ENCODE peak calls at places on chromosome 19, in five cellular contexts. H is IMR-90, D is activated B cell treated with CpG ODN at 0.5 μM for 24 hours, C is sigmoid colon, U is fibroblast of pulmonary artery. X is an unnamed sample.

GRCh38 chr19:2478756-2479555 is 3.0 kb downstream of the GADD45B start:
- DNase-seq in H (peak; percentile 76), D (peak; percentile 61), C (peak; percentile 95), U (peak; percentile 82), X (no peak)

GRCh38 chr19:9914315-9915207 is 21.8 kb downstream of the OLFM2 start:
- DNase-seq in H (peak; percentile 77), D (peak; percentile 35), C (peak; percentile 71), U (peak; percentile 78), X (peak; percentile 73)

GRCh38 chr19:14718522-14719113 is 28.8 kb downstream of the ZNF333 start:
- DNase-seq in H (no peak), D (no peak), C (no peak), U (peak; percentile 2), X (no peak)

GRCh38 chr19:36121486-36122124 is 6.3 kb downstream of the TBCB start:
- DNase-seq in H (no peak), D (no peak), C (no peak), U (no peak), X (no peak)

GRCh38 chr19:5677597-5677996 is 2.7 kb downstream of the MICOS13 start:
- DNase-seq in H (no peak), D (no peak), C (no peak), U (no peak), X (no peak)

GRCh38 chr19:6055013-6055795 is 55.1 kb downstream of the RFX2 start:
- DNase-seq in H (no peak), D (no peak), C (no peak), U (no peak), X (no peak)

GRCh38 chr19:36115453-36116343 is at the start of gene TBCB:
- DNase-seq in H (peak; percentile 28), D (no peak), C (peak; percentile 92), U (peak; percentile 25), X (peak; percentile 22)

GRCh38 chr19:7337380-7338194 is 11.2 kb upstream of the ARHGEF18 start:
- DNase-seq in H (no peak), D (peak; percentile 66), C (peak; percentile 64), U (no peak), X (no peak)

GRCh38 chr19:39401549-39402416 is 4.9 kb upstream of the ZFP36 start:
- DNase-seq in H (peak; percentile 89), D (peak; percentile 45), C (peak; percentile 85), U (peak; percentile 70), X (no peak)

GRCh38 chr19:55005684-55006488 is 32.2 kb downstream of the GP6 start:
- DNase-seq in H (no peak), D (peak; percentile 18), C (no peak), U (no peak), X (no peak)

GRCh38 chr19:1853295-1854031 is 5.2 kb upstream of the REXO1 start:
- DNase-seq in H (peak; percentile 68), D (peak; percentile 82), C (peak; percentile 86), U (peak; percentile 79), X (peak; percentile 62)

GRCh38 chr19:6271721-6272410 is 7.9 kb downstream of the MLLT1 start:
- DNase-seq in H (peak; percentile 74), D (no peak), C (peak; percentile 97), U (peak; percentile 92), X (no peak)

GRCh38 chr19:49347835-49348234 is 12.6 kb downstream of the CD37 start:
- DNase-seq in H (peak; percentile 82), D (no peak), C (no peak), U (peak; percentile 62), X (no peak)

GRCh38 chr19:47240996-47241918 is 10.3 kb upstream of the BBC3 start:
- DNase-seq in H (peak; percentile 79), D (peak; percentile 66), C (peak; percentile 86), U (peak; percentile 80), X (peak; percentile 71)

GRCh38 chr19:47241919-47242644 is 11.1 kb upstream of the BBC3 start:
- DNase-seq in H (no peak), D (no peak), C (no peak), U (no peak), X (no peak)

GRCh38 chr19:47240561-47240960 is 9.6 kb upstream of the BBC3 start:
- DNase-seq in H (no peak), D (no peak), C (no peak), U (no peak), X (no peak)

GRCh38 chr19:47239610-47240296 is 8.8 kb upstream of the BBC3 start:
- DNase-seq in H (peak; percentile 47), D (peak; percentile 55), C (peak; percentile 87), U (peak; percentile 55), X (peak; percentile 34)

DNA sequence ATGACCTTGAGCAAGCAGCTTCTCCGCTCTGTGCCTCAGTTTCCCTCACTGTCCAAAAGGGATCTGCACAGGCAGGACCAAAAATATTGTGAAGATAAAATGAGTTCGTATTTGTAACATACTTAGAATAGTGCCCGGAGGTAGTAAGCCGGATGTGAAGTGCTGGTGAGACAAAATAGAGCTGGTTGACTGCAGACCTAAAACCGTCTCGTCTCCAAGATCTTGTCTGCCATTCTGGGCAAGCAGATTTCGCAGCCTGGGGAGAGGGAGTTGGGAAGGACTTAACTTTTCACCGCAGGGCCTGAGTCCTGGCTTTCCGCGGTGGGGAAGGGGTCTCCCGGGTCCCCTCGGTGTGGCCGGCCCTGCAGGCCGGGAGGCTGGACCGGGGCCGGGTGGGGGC is 8.2 kb upstream of the BBC3 start:
- DNase-seq in H (no peak), D (no peak), C (no peak), U (no peak), X (no peak)
- TF ChIP-seq CTCF in H (no peak), D (no peak), C (no peak), U (no peak), X (no peak)

DNA sequence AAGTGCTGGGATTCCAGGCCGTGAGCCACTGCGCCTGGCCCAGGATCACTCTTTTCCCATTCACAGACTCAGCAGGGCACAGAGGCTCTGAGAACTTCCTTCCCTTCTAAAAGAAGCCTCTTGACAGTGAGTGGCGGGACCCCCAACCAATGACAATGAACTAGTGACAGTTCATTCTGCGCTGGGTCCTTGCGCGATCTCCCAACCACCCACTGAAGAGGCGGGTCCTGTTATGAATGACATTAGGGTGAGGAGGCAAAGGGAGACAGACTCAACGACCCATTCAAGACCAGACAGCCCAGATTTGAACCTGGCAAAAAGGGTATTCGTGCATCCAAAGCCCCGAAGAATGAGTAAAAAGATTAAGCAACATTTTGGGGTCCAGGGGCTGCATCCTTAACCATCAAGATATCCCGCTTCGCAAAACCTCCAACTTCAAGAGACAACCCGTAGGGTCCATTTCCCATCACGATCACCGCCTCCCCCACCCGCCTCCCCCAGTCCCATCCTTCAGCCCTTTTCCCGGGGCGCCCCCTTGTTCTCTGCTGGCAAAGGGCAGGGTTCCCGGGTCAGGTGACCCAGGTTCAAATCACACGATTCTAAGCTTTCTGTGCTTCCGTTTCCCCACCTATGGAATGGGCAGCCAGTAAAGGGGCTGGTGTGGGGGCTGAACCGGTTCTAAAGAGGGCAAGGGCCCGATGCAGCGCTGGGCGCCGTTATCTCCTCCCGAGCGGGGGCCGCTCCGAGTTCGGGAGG is 719 bp downstream of the SUGP2 start:
- DNase-seq in H (peak; percentile 95), D (peak; percentile 56), C (peak; percentile 91), U (peak; percentile 95), X (peak; percentile 66)
- TF ChIP-seq CTCF in H (no peak), D (no peak), C (no peak), U (no peak), X (no peak)

GRCh38 chr19:10924597-10924996 is 3.8 kb downstream of the YIPF2 start:
- DNase-seq in H (no peak), D (no peak), C (no peak), U (no peak), X (no peak)

GRCh38 chr19:10928563-10929401 is at the start of the genes TIMM29 and YIPF2:
- DNase-seq in H (peak; percentile 98), D (peak; percentile 80), C (peak; percentile 99), U (peak; percentile 99), X (peak; percentile 95)

GRCh38 chr19:10929402-10929794 is 787 bp downstream of the TIMM29 start:
- DNase-seq in H (no peak), D (no peak), C (no peak), U (no peak), X (no peak)

GRCh38 chr19:10923503-10924076 is 4.8 kb downstream of the YIPF2 start:
- DNase-seq in H (no peak), D (no peak), C (no peak), U (no peak), X (no peak)

GRCh38 chr19:10927691-10928562 is 512 bp downstream of the YIPF2 start:
- DNase-seq in H (no peak), D (no peak), C (no peak), U (no peak), X (no peak)
- TF ChIP-seq CTCF in H (no peak), D (no peak), C (no peak), U (no peak), X (no peak)

GRCh38 chr19:4268816-4269430 is 10.1 kb upstream of the SHD start:
- DNase-seq in H (no peak), D (no peak), C (no peak), U (no peak), X (no peak)
- TF ChIP-seq CTCF in H (no peak), D (no peak), C (no peak), U (no peak), X (no peak)

GRCh38 chr19:519449-519865 is 12.1 kb upstream of the CDC34 start:
- DNase-seq in H (no peak), D (no peak), C (no peak), U (no peak), X (no peak)

GRCh38 chr19:522726-523125 is 8.8 kb upstream of the CDC34 start:
- DNase-seq in H (no peak), D (no peak), C (no peak), U (no peak), X (no peak)

GRCh38 chr19:516884-517424 is 9.7 kb downstream of the TPGS1 start:
- DNase-seq in H (no peak), D (no peak), C (no peak), U (no peak), X (no peak)

GRCh38 chr19:517721-518136 is 10.4 kb downstream of the TPGS1 start:
- DNase-seq in H (no peak), D (no peak), C (peak; percentile 62), U (no peak), X (no peak)

GRCh38 chr19:518292-519231 is 11.3 kb downstream of the TPGS1 start:
- DNase-seq in H (peak; percentile 63), D (no peak), C (peak; percentile 71), U (peak; percentile 74), X (no peak)
- TF ChIP-seq CTCF in H (no peak), D (no peak), C (no peak), U (no peak), X (peak; percentile 25)

GRCh38 chr19:40410030-40410389 is 3.2 kb downstream of the PRX start:
- DNase-seq in H (no peak), D (no peak), C (no peak), U (no peak), X (no peak)
- TF ChIP-seq CTCF in H (no peak), D (no peak), C (no peak), U (no peak), X (no peak)

DNA sequence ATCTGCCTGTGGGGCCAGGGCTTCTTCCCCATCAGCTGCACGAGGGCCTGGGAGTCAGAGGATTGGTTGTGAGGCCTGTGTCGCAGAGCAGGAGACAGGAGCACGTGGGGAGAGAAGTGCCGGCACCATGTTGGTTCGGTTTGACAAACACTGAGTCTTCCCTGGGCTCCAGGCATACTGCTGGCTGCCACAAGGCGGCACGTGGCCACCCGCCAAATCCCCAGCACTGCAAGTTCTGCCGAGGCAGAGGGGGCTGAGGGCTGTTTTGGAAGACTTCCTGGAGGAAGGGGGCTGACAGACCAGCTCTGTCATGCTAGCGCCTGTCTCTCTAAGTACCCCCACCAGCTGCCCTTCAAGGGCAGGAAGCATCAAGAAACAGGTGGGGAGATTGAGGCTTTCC is 9.5 kb downstream of the SHANK1 start:
- DNase-seq in H (no peak), D (no peak), C (no peak), U (no peak), X (no peak)
- TF ChIP-seq CTCF in H (peak; percentile 10), D (no peak), C (no peak), U (peak; percentile 12), X (peak; percentile 22)

X was measured in progenitor cell of endocrine pancreas.